ENCODE peak calls at places on chromosomes 16 and 17, in ten cellular contexts. A, W, X, D, E, V, G, M, F and I are unnamed samples.

GRCh38 chr16:69005641-69006355 is 99.7 kb upstream of the HAS3 start:
- DNase-seq in A (no peak), W (no peak), X (no peak), D (no peak), E (no peak), V (no peak), G (no peak), M (no peak), F (no peak), I (no peak)

GRCh38 chr16:57270221-57271062 is 14.0 kb downstream of the PLLP start:
- DNase-seq in A (no peak), W (no peak), X (no peak), D (no peak), E (no peak), V (no peak), G (no peak), M (no peak), F (peak), I (no peak)

GRCh38 chr17:80036715-80037477 is 454 bp downstream of the CCDC40 start:
- DNase-seq in A (no peak), W (peak), X (no peak), D (no peak), E (no peak), V (no peak), G (no peak), M (peak), F (no peak), I (peak)

GRCh38 chr16:27539636-27540035 is 10.1 kb downstream of the GTF3C1 start:
- DNase-seq in A (no peak), W (no peak), X (no peak), D (no peak), E (no peak), V (no peak), G (no peak), M (no peak), F (no peak), I (no peak)

GRCh38 chr17:69428252-69428980 is 13.9 kb downstream of the MAP2K6 start:
- DNase-seq in A (no peak), W (no peak), X (no peak), D (no peak), E (no peak), V (no peak), G (no peak), M (no peak), F (no peak), I (no peak)

GRCh38 chr17:47785538-47786123 is 36.0 kb downstream of the OSBPL7 start:
- DNase-seq in A (peak), W (no peak), X (no peak), D (no peak), E (no peak), V (peak), G (peak), M (no peak), F (no peak), I (no peak)

GRCh38 chr17:7020894-7021664 is 1.8 kb upstream of the BCL6B start:
- DNase-seq in A (no peak), W (no peak), X (no peak), D (no peak), E (no peak), V (no peak), G (no peak), M (no peak), F (no peak), I (peak)

GRCh38 chr17:62009220-62009619 is 55.9 kb downstream of the MED13 start:
- DNase-seq in A (no peak), W (no peak), X (no peak), D (no peak), E (no peak), V (no peak), G (no peak), M (no peak), F (no peak), I (no peak)

GRCh38 chr17:39000021-39000601 is 32.9 kb upstream of the FBXO47 start:
- DNase-seq in A (peak), W (no peak), X (no peak), D (no peak), E (no peak), V (no peak), G (no peak), M (no peak), F (no peak), I (no peak)